ENCODE peak calls at places on chromosomes 13 and 19, in five cellular contexts. W, N, G, F and E are unnamed samples.
A peak's percentile ranks its signal among the peaks of the same experiment; 100 is the strongest.

GRCh38 chr13:51122868-51123267 is 11.8 kb upstream of the C13orf42 start:
- DNase-seq in N (no peak), F (no peak), G (no peak), W (no peak), E (no peak)

GRCh38 chr19:33702606-33703437 is 81.1 kb downstream of the CHST8 start:
- DNase-seq in F (no peak), N (no peak), W (no peak), G (no peak), E (no peak)

GRCh38 chr13:112236539-112237197 is 139.5 kb upstream of the SPACA7 start:
- DNase-seq in W (no peak), F (no peak), G (no peak), N (no peak), E (no peak)

GRCh38 chr13:66532146-66532545 is 698.0 kb downstream of the PCDH9 start:
- DNase-seq in N (no peak), G (no peak), W (peak; percentile 22), F (no peak), E (no peak)

GRCh38 chr19:6272913-6273600 is 6.7 kb downstream of the MLLT1 start:
- DNase-seq in F (no peak), N (no peak), G (no peak), W (no peak), E (no peak)

GRCh38 chr13:100673831-100674362 is 698 bp downstream of the TMTC4 start:
- DNase-seq in N (peak; percentile 47), F (no peak), W (peak; percentile 42), G (no peak), E (peak; percentile 88)

GRCh38 chr19:8441725-8442544 is 2.8 kb upstream of the HNRNPM start:
- DNase-seq in F (no peak), G (no peak), N (no peak), W (no peak), E (no peak)

GRCh38 chr19:14871619-14872230 is 14.2 kb downstream of the OR7A17 start:
- DNase-seq in N (no peak), W (peak; percentile 20), G (no peak), F (no peak), E (peak; percentile 40)

GRCh38 chr13:110605132-110605531 is 10.2 kb upstream of the NAXD start:
- DNase-seq in G (no peak), N (no peak), F (no peak), W (no peak), E (no peak)

GRCh38 chr13:34070006-34070405 is 252.1 kb downstream of the RFC3 start:
- DNase-seq in F (no peak), G (no peak), N (no peak), W (no peak), E (peak; percentile 50)

GRCh38 chr13:106391271-106391670 is 144.2 kb downstream of the EFNB2 start:
- DNase-seq in G (no peak), W (no peak), F (no peak), N (no peak), E (no peak)

GRCh38 chr19:3849092-3849491 is 19.7 kb downstream of the ZFR2 start:
- DNase-seq in W (peak; percentile 81), N (no peak), F (no peak), G (no peak), E (peak; percentile 34)

GRCh38 chr13:44759723-44760360 is 183.7 kb upstream of the TSC22D1 start:
- DNase-seq in G (no peak), W (peak; percentile 40), F (no peak), N (peak; percentile 86), E (no peak)

GRCh38 chr13:67574320-67575233 is 344.4 kb upstream of the PCDH9 start:
- DNase-seq in G (no peak), N (no peak), F (no peak), W (no peak), E (no peak)

GRCh38 chr19:29329460-29330134 is 116.6 kb upstream of the UQCRFS1 start:
- DNase-seq in N (no peak), W (peak; percentile 42), G (no peak), F (no peak), E (peak; percentile 26)

GRCh38 chr19:13884726-13885591 is 8.0 kb downstream of the NANOS3 start:
- DNase-seq in G (no peak), W (peak; percentile 71), F (no peak), N (no peak), E (no peak)

GRCh38 chr19:46972301-46972700 is 47.3 kb upstream of the NPAS1 start:
- DNase-seq in G (no peak), F (no peak), N (no peak), W (no peak), E (peak; percentile 81)

GRCh38 chr19:4052993-4053422 is 13.7 kb downstream of the ZBTB7A start:
- DNase-seq in W (no peak), F (no peak), N (no peak), G (no peak), E (no peak)

GRCh38 chr19:472005-472858 is 11.4 kb upstream of the SHC2 start:
- DNase-seq in N (no peak), W (no peak), F (no peak), G (no peak), E (peak; percentile 42)

GRCh38 chr19:14119644-14120496 is 2.3 kb upstream of the PRKACA start:
- DNase-seq in G (no peak), F (no peak), N (no peak), W (no peak), E (no peak)

GRCh38 chr19:42474743-42475142 is 32.0 kb upstream of the CXCL17 start:
- DNase-seq in G (no peak), W (no peak), F (no peak), N (no peak), E (no peak)

GRCh38 chr19:51111606-51112005 is 3.4 kb upstream of the CTU1 start:
- DNase-seq in W (peak; percentile 47), N (no peak), G (no peak), F (no peak), E (peak; percentile 28)

GRCh38 chr19:49318296-49318695 is 6.7 kb downstream of the SLC6A16 start:
- DNase-seq in N (no peak), W (no peak), G (no peak), F (no peak), E (no peak)

GRCh38 chr19:13234518-13234917 is 84.3 kb downstream of the IER2 start:
- DNase-seq in G (no peak), N (no peak), F (no peak), W (peak; percentile 71), E (peak; percentile 65)

GRCh38 chr13:112972867-112973576 is 4.0 kb downstream of the MCF2L start:
- DNase-seq in G (no peak), F (no peak), N (peak; percentile 19), W (peak; percentile 37), E (no peak)

GRCh38 chr19:18639706-18640105 is 2.9 kb downstream of the KLHL26 start:
- DNase-seq in G (no peak), F (no peak), N (no peak), W (no peak), E (no peak)

GRCh38 chr13:87677334-87678234 is 6.4 kb downstream of the SLITRK5 start:
- DNase-seq in G (no peak), N (peak; percentile 73), F (no peak), W (peak; percentile 78), E (peak; percentile 8)

GRCh38 chr13:112674412-112675383 is 15.1 kb upstream of the ATP11A start:
- DNase-seq in W (no peak), F (no peak), N (no peak), G (no peak), E (no peak)

GRCh38 chr19:19280561-19280960 is 7.5 kb upstream of the TM6SF2 start:
- DNase-seq in W (no peak), G (no peak), F (no peak), N (no peak), E (peak; percentile 58)

GRCh38 chr13:31399690-31400089 is 199.9 kb downstream of the B3GLCT start:
- DNase-seq in G (no peak), W (no peak), F (no peak), N (no peak), E (no peak)